ENCODE peak calls at places on chromosomes 5 and 9, in eight cellular contexts. One of them, this sample, is unnamed.

GRCh38 chr5:43396762-43397304 is 15.4 kb downstream of the CCL28 start:
- DNase-seq in neural progenitor cell: peak
- DNase-seq in aorta: peak
- DNase-seq in tibial nerve: peak
- DNase-seq in mammary epithelial cell: peak
- DNase-seq in stomach: peak
- DNase-seq in cardiac muscle cell: peak
- DNase-seq in hepatocyte: peak
- DNase-seq in this sample: no peak

GRCh38 chr9:114302727-114303126 is 20.2 kb upstream of the ORM1 start:
- DNase-seq in neural progenitor cell: no peak
- DNase-seq in aorta: peak
- DNase-seq in tibial nerve: no peak
- DNase-seq in hepatocyte: no peak
- DNase-seq in mammary epithelial cell: no peak
- DNase-seq in cardiac muscle cell: no peak
- DNase-seq in stomach: peak
- DNase-seq in this sample: no peak

GRCh38 chr9:91775708-91776028 is 174.4 kb downstream of the ROR2 start:
- DNase-seq in mammary epithelial cell: no peak
- DNase-seq in cardiac muscle cell: no peak
- DNase-seq in stomach: no peak
- DNase-seq in aorta: no peak
- DNase-seq in tibial nerve: no peak
- DNase-seq in neural progenitor cell: no peak
- DNase-seq in hepatocyte: no peak
- DNase-seq in this sample: no peak

GRCh38 chr9:23587433-23587832 is 238.6 kb downstream of the ELAVL2 start:
- DNase-seq in mammary epithelial cell: no peak
- DNase-seq in stomach: peak
- DNase-seq in aorta: no peak
- DNase-seq in hepatocyte: no peak
- DNase-seq in cardiac muscle cell: no peak
- DNase-seq in tibial nerve: no peak
- DNase-seq in neural progenitor cell: no peak
- DNase-seq in this sample: peak

GRCh38 chr9:79431019-79431679 is 140.6 kb upstream of the TLE4 start:
- DNase-seq in hepatocyte: no peak
- DNase-seq in aorta: no peak
- DNase-seq in tibial nerve: no peak
- DNase-seq in mammary epithelial cell: no peak
- DNase-seq in neural progenitor cell: no peak
- DNase-seq in cardiac muscle cell: no peak
- DNase-seq in stomach: no peak
- DNase-seq in this sample: no peak

GRCh38 chr5:149757186-149757950 is 27.3 kb downstream of the PPARGC1B start:
- DNase-seq in stomach: no peak
- DNase-seq in mammary epithelial cell: no peak
- DNase-seq in tibial nerve: no peak
- DNase-seq in hepatocyte: no peak
- DNase-seq in cardiac muscle cell: no peak
- DNase-seq in neural progenitor cell: no peak
- DNase-seq in aorta: peak
- DNase-seq in this sample: no peak

GRCh38 chr5:180084638-180085561 is 13.3 kb upstream of the RNF130 start:
- DNase-seq in mammary epithelial cell: no peak
- DNase-seq in aorta: no peak
- DNase-seq in cardiac muscle cell: peak
- DNase-seq in neural progenitor cell: peak
- DNase-seq in tibial nerve: no peak
- DNase-seq in hepatocyte: peak
- DNase-seq in stomach: peak
- DNase-seq in this sample: no peak

GRCh38 chr9:133320421-133320881 is 15.5 kb downstream of the SURF6 start:
- DNase-seq in aorta: no peak
- DNase-seq in neural progenitor cell: no peak
- DNase-seq in hepatocyte: no peak
- DNase-seq in stomach: no peak
- DNase-seq in tibial nerve: no peak
- DNase-seq in mammary epithelial cell: no peak
- DNase-seq in cardiac muscle cell: no peak
- DNase-seq in this sample: no peak

GRCh38 chr5:98109561-98110006 is 663.9 kb upstream of the RGMB start:
- DNase-seq in hepatocyte: no peak
- DNase-seq in aorta: no peak
- DNase-seq in mammary epithelial cell: peak
- DNase-seq in tibial nerve: no peak
- DNase-seq in stomach: no peak
- DNase-seq in neural progenitor cell: no peak
- DNase-seq in cardiac muscle cell: peak
- DNase-seq in this sample: no peak

GRCh38 chr5:153592081-153592480 is 101.6 kb downstream of the GRIA1 start:
- DNase-seq in tibial nerve: no peak
- DNase-seq in aorta: no peak
- DNase-seq in stomach: no peak
- DNase-seq in neural progenitor cell: no peak
- DNase-seq in cardiac muscle cell: no peak
- DNase-seq in mammary epithelial cell: no peak
- DNase-seq in hepatocyte: no peak
- DNase-seq in this sample: no peak

GRCh38 chr5:120304653-120305052 is 159.4 kb upstream of the PRR16 start:
- DNase-seq in mammary epithelial cell: peak
- DNase-seq in hepatocyte: peak
- DNase-seq in tibial nerve: no peak
- DNase-seq in neural progenitor cell: no peak
- DNase-seq in cardiac muscle cell: peak
- DNase-seq in stomach: no peak
- DNase-seq in aorta: no peak
- DNase-seq in this sample: no peak

GRCh38 chr5:67693956-67694564 is 497.5 kb upstream of the CD180 start:
- DNase-seq in hepatocyte: peak
- DNase-seq in stomach: peak
- DNase-seq in mammary epithelial cell: no peak
- DNase-seq in tibial nerve: peak
- DNase-seq in aorta: peak
- DNase-seq in neural progenitor cell: no peak
- DNase-seq in cardiac muscle cell: peak
- DNase-seq in this sample: no peak

GRCh38 chr9:27362447-27363210 is 65.7 kb upstream of the EQTN start:
- DNase-seq in mammary epithelial cell: peak
- DNase-seq in neural progenitor cell: no peak
- DNase-seq in tibial nerve: no peak
- DNase-seq in aorta: no peak
- DNase-seq in stomach: no peak
- DNase-seq in cardiac muscle cell: no peak
- DNase-seq in hepatocyte: no peak
- DNase-seq in this sample: no peak

GRCh38 chr5:132765311-132766019 is 11.6 kb downstream of the SEPTIN8 start:
- DNase-seq in neural progenitor cell: no peak
- DNase-seq in stomach: no peak
- DNase-seq in mammary epithelial cell: no peak
- DNase-seq in tibial nerve: no peak
- DNase-seq in cardiac muscle cell: no peak
- DNase-seq in aorta: no peak
- DNase-seq in hepatocyte: no peak
- DNase-seq in this sample: no peak

GRCh38 chr5:55621218-55621617 is 86.5 kb upstream of the PLPP1 start:
- DNase-seq in stomach: no peak
- DNase-seq in aorta: no peak
- DNase-seq in tibial nerve: no peak
- DNase-seq in neural progenitor cell: no peak
- DNase-seq in mammary epithelial cell: no peak
- DNase-seq in hepatocyte: no peak
- DNase-seq in cardiac muscle cell: no peak
- DNase-seq in this sample: no peak

GRCh38 chr5:179125789-179126505 is 65.8 kb downstream of the ZNF354C start:
- DNase-seq in neural progenitor cell: no peak
- DNase-seq in cardiac muscle cell: no peak
- DNase-seq in tibial nerve: no peak
- DNase-seq in hepatocyte: no peak
- DNase-seq in mammary epithelial cell: no peak
- DNase-seq in stomach: peak
- DNase-seq in aorta: peak
- DNase-seq in this sample: no peak

GRCh38 chr5:81787843-81788242 is 36.9 kb upstream of the SSBP2 start:
- DNase-seq in tibial nerve: peak
- DNase-seq in mammary epithelial cell: peak
- DNase-seq in stomach: peak
- DNase-seq in cardiac muscle cell: peak
- DNase-seq in aorta: no peak
- DNase-seq in hepatocyte: peak
- DNase-seq in neural progenitor cell: peak
- DNase-seq in this sample: no peak

GRCh38 chr5:148011407-148012124 is 52.2 kb upstream of the SPINK5 start:
- DNase-seq in stomach: no peak
- DNase-seq in hepatocyte: peak
- DNase-seq in aorta: no peak
- DNase-seq in mammary epithelial cell: peak
- DNase-seq in neural progenitor cell: no peak
- DNase-seq in cardiac muscle cell: peak
- DNase-seq in tibial nerve: no peak
- DNase-seq in this sample: no peak

DNA sequence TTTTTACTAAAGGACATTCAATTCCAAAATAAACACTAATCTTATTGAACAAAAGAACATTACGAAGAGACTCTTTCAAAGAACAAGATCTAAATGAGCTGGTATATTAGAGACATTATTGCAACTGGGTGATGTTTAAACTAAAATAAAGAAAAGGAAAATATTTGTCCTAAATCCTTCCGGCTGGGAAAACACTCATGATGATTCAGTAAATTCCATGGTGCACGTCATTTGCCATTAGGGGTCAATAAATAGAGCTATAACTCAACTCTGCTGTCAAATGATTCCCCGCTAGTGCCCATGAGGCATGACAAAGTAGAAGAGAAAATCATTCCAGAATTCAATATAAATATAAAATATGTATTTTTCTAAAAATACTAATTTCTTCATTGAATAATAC is 565.5 kb upstream of the TUSC1 start:
- DNase-seq in aorta: no peak
- DNase-seq in cardiac muscle cell: no peak
- DNase-seq in hepatocyte: no peak
- DNase-seq in mammary epithelial cell: no peak
- DNase-seq in stomach: no peak
- DNase-seq in neural progenitor cell: no peak
- DNase-seq in tibial nerve: no peak
- DNase-seq in this sample: no peak
- H3K27ac ChIP-seq in aorta: no peak
- H3K27ac ChIP-seq in cardiac muscle cell: no peak
- H3K27ac ChIP-seq in hepatocyte: no peak
- H3K27ac ChIP-seq in mammary epithelial cell: no peak
- H3K27ac ChIP-seq in stomach: no peak
- H3K27ac ChIP-seq in neural progenitor cell: no peak
- H3K27ac ChIP-seq in tibial nerve: no peak
- H3K27ac ChIP-seq in this sample: no peak

DNA sequence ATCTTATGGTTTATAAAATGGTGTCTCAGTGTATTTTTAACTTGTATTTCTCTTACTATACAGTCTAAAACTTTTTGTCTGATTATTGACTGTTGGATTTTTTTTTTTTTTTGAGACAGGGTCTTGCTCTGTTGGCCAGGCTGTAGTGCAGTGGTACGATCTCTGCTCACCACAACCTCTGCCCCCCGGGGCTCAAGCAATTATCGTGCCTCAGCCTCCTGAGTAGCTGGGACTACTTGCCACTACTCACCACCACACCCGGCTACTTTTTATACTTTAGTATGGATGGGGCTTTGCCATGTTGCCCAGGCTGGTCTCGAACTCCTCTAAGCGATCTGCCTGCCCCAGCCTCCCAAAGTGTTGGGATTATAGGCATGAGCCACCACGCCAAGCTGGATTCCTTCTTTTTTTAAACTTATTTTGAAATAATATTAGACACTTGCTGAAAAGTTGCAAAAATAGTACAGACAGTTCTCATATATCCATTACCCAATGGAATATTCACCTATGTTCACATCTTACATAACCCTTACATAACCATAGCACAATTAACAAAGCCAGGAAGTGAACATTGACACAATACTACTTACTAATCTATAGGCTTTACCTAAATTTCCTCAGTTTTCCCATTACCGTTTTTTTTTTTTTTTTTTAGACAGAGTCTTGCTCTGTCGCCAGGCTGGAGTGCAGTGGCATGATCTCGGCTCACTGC is 47.2 kb downstream of the STOM start:
- DNase-seq in tibial nerve: no peak
- DNase-seq in neural progenitor cell: no peak
- DNase-seq in aorta: no peak
- DNase-seq in hepatocyte: no peak
- DNase-seq in mammary epithelial cell: no peak
- DNase-seq in cardiac muscle cell: no peak
- DNase-seq in stomach: no peak
- DNase-seq in this sample: no peak
- H3K27ac ChIP-seq in tibial nerve: no peak
- H3K27ac ChIP-seq in neural progenitor cell: no peak
- H3K27ac ChIP-seq in aorta: peak
- H3K27ac ChIP-seq in hepatocyte: peak
- H3K27ac ChIP-seq in mammary epithelial cell: peak
- H3K27ac ChIP-seq in cardiac muscle cell: no peak
- H3K27ac ChIP-seq in stomach: peak
- H3K27ac ChIP-seq in this sample: peak

GRCh38 chr9:116116411-116116810 is 37.2 kb upstream of the PAPPA start:
- DNase-seq in aorta: no peak
- DNase-seq in mammary epithelial cell: no peak
- DNase-seq in tibial nerve: no peak
- DNase-seq in hepatocyte: no peak
- DNase-seq in stomach: no peak
- DNase-seq in neural progenitor cell: no peak
- DNase-seq in cardiac muscle cell: peak
- DNase-seq in this sample: no peak

GRCh38 chr9:116112236-116112635 is 41.4 kb upstream of the PAPPA start:
- DNase-seq in hepatocyte: no peak
- DNase-seq in aorta: no peak
- DNase-seq in tibial nerve: no peak
- DNase-seq in neural progenitor cell: no peak
- DNase-seq in cardiac muscle cell: peak
- DNase-seq in stomach: no peak
- DNase-seq in mammary epithelial cell: peak
- DNase-seq in this sample: no peak

GRCh38 chr9:116115731-116116353 is 37.7 kb upstream of the PAPPA start:
- DNase-seq in stomach: no peak
- DNase-seq in cardiac muscle cell: peak
- DNase-seq in tibial nerve: no peak
- DNase-seq in neural progenitor cell: no peak
- DNase-seq in mammary epithelial cell: no peak
- DNase-seq in hepatocyte: no peak
- DNase-seq in aorta: no peak
- DNase-seq in this sample: no peak
- H3K27ac ChIP-seq in stomach: no peak
- H3K27ac ChIP-seq in cardiac muscle cell: no peak
- H3K27ac ChIP-seq in tibial nerve: no peak
- H3K27ac ChIP-seq in neural progenitor cell: peak
- H3K27ac ChIP-seq in mammary epithelial cell: no peak
- H3K27ac ChIP-seq in hepatocyte: no peak
- H3K27ac ChIP-seq in aorta: no peak
- H3K27ac ChIP-seq in this sample: no peak

DNA sequence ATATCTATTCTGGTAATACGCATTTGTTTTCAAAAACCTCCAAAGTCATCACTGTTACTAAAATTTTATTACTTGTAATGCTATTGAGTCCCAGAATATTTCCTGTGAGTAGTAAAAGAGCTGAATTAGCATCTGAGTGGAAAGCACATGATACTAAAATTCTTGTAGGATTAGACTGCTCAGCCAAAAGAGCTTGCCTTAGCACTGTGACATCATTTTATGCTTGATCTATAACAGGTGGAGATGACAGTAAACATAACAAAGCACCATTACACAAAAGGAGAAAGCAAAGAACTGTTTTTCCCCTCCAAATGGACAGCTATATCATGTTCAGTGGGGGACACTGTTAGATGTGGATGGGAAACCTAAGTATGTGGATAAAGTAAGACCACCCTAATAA is 5.8 kb upstream of the JAK2 start:
- DNase-seq in aorta: no peak
- DNase-seq in stomach: no peak
- DNase-seq in hepatocyte: no peak
- DNase-seq in neural progenitor cell: no peak
- DNase-seq in mammary epithelial cell: no peak
- DNase-seq in cardiac muscle cell: no peak
- DNase-seq in tibial nerve: no peak
- DNase-seq in this sample: no peak
- H3K27ac ChIP-seq in aorta: no peak
- H3K27ac ChIP-seq in stomach: no peak
- H3K27ac ChIP-seq in hepatocyte: peak
- H3K27ac ChIP-seq in neural progenitor cell: no peak
- H3K27ac ChIP-seq in mammary epithelial cell: no peak
- H3K27ac ChIP-seq in cardiac muscle cell: no peak
- H3K27ac ChIP-seq in tibial nerve: no peak
- H3K27ac ChIP-seq in this sample: no peak

This sample was measured in caudate nucleus.